ENCODE peak calls at places on chromosomes 2 and 18, in seven cellular contexts. I is K562, J is HCT116, Y is GM12878, A is H1, V is SK-N-SH, F is HepG2. U is an unnamed sample.

GRCh38 chr2:204869142-204869823 is 324.0 kb downstream of the PARD3B start:
- DNase-seq in Y (no peak), A (no peak), F (no peak), V (no peak), I (no peak), J (no peak), U (no peak)

GRCh38 chr2:237511421-237511820 is 24.4 kb downstream of the MLPH start:
- DNase-seq in A (no peak), F (no peak), J (no peak), Y (no peak), I (no peak), V (no peak), U (no peak)

GRCh38 chr18:79197531-79197930 is 128.3 kb downstream of the ATP9B start:
- DNase-seq in Y (no peak), F (no peak), A (no peak), J (no peak), I (no peak), V (no peak), U (no peak)

GRCh38 chr2:42859006-42859552 is 66.7 kb upstream of the HAAO start:
- DNase-seq in F (peak; percentile 81), Y (peak; percentile 52), J (peak; percentile 69), A (peak; percentile 19), V (peak; percentile 86), I (peak; percentile 78), U (peak; percentile 9)

GRCh38 chr2:73034661-73035374 is 36.7 kb downstream of the SFXN5 start:
- DNase-seq in F (no peak), I (no peak), V (no peak), Y (no peak), J (no peak), A (no peak), U (no peak)

GRCh38 chr2:232013701-232014353 is 52.3 kb downstream of the DIS3L2 start:
- DNase-seq in Y (peak; percentile 19), A (no peak), V (peak; percentile 5), F (no peak), I (no peak), J (no peak), U (peak; percentile 2)

GRCh38 chr18:12008181-12008767 is 27.0 kb downstream of the IMPA2 start:
- DNase-seq in Y (no peak), I (no peak), A (no peak), F (peak; percentile 96), V (no peak), J (no peak), U (no peak)

GRCh38 chr2:97742381-97742847 is 29.0 kb downstream of the ZAP70 start:
- DNase-seq in J (no peak), A (no peak), V (no peak), I (no peak), Y (no peak), F (no peak), U (no peak)

GRCh38 chr18:48548404-48548771 is 9.6 kb downstream of the CTIF start:
- DNase-seq in Y (no peak), F (no peak), A (no peak), I (no peak), J (no peak), V (no peak), U (no peak)

GRCh38 chr18:80202264-80202998 is 44.9 kb downstream of the PARD6G start:
- DNase-seq in V (no peak), Y (peak; percentile 75), A (no peak), I (no peak), F (no peak), J (no peak), U (no peak)

GRCh38 chr2:128369126-128369555 is 50.5 kb upstream of the HS6ST1 start:
- DNase-seq in Y (no peak), A (no peak), J (no peak), F (no peak), V (no peak), I (no peak), U (no peak)

GRCh38 chr2:18311413-18311812 is 249.0 kb downstream of the RDH14 start:
- DNase-seq in I (no peak), A (no peak), V (no peak), Y (no peak), J (no peak), F (peak; percentile 10), U (peak; percentile 54)

GRCh38 chr2:160635488-160635887 is 141.9 kb upstream of the RBMS1 start:
- DNase-seq in A (no peak), Y (no peak), J (no peak), V (no peak), I (no peak), F (no peak), U (no peak)

GRCh38 chr18:32126538-32126937 is 34.9 kb downstream of the RNF138 start:
- DNase-seq in F (no peak), J (no peak), V (no peak), A (no peak), Y (no peak), I (no peak), U (no peak)

GRCh38 chr2:43423941-43424261 is 171.9 kb downstream of the THADA start:
- DNase-seq in J (no peak), I (no peak), Y (no peak), A (no peak), F (no peak), V (no peak), U (no peak)

GRCh38 chr18:13726972-13727331 is 479 bp downstream of the RNMT start:
- DNase-seq in I (peak; percentile 31), A (no peak), V (no peak), Y (no peak), F (peak; percentile 43), J (no peak), U (no peak)

GRCh38 chr18:28890796-28891195 is 713.9 kb upstream of the CDH2 start:
- DNase-seq in Y (no peak), F (no peak), I (no peak), J (no peak), A (no peak), V (no peak), U (no peak)

GRCh38 chr2:186105016-186105415 is 366.4 kb downstream of the FSIP2 start:
- DNase-seq in V (no peak), Y (no peak), A (no peak), J (no peak), I (no peak), F (no peak), U (no peak)

GRCh38 chr2:128782411-128783192 is 463.9 kb upstream of the HS6ST1 start:
- DNase-seq in Y (no peak), F (no peak), J (no peak), V (no peak), A (no peak), I (no peak), U (no peak)

GRCh38 chr18:49766646-49767045 is 46.7 kb downstream of the ACAA2 start:
- DNase-seq in A (no peak), I (no peak), V (no peak), Y (no peak), J (no peak), F (no peak), U (no peak)

DNA sequence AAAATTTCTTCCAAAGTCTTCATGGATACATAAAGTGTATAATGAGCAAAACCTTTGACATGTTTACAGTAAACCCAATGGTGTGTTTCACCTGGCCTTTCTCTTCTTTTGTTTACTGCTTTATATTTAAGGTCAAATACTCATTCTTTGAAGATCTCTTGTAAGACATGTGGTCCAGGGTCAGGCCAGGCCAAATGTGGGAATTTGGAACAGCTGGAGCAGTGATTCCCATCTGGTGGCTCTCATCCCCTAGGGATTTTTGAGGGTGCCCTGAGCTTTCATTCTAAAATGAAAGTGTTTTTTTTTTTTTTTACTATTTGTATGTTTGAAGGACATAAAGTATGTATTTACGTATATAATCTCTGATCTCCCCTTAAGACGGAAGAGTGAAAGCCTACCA is 13.8 kb upstream of the MGAT5 start:
- DNase-seq in V (no peak), A (no peak), F (no peak), J (no peak), Y (no peak), I (no peak), U (no peak)
- TF ChIP-seq JUND in V (no peak), A (no peak), F (no peak), J (no peak), Y (no peak), I (no peak), U (no peak)

GRCh38 chr2:168424112-168424951 is 31.7 kb upstream of the CERS6 start:
- DNase-seq in F (no peak), I (no peak), J (no peak), A (no peak), Y (no peak), V (no peak), U (no peak)
- TF ChIP-seq JUND in F (no peak), I (no peak), J (no peak), A (no peak), Y (no peak), V (no peak), U (no peak)

GRCh38 chr2:30252723-30253688 is 21.7 kb downstream of the LBH start:
- DNase-seq in J (no peak), A (no peak), V (no peak), I (peak; percentile 89), F (no peak), Y (no peak), U (no peak)
- TF ChIP-seq JUND in J (peak; percentile 34), A (no peak), V (peak; percentile 75), I (peak; percentile 90), F (no peak), Y (no peak), U (no peak)

GRCh38 chr2:35582637-35583036 is 772.9 kb upstream of the CRIM1 start:
- DNase-seq in I (no peak), A (no peak), J (no peak), V (no peak), F (no peak), Y (no peak), U (no peak)
- TF ChIP-seq JUND in I (no peak), A (no peak), J (no peak), V (no peak), F (no peak), Y (no peak), U (no peak)

GRCh38 chr2:2328847-2329246 is 2.2 kb downstream of the MYT1L start:
- DNase-seq in Y (no peak), A (no peak), J (no peak), I (peak; percentile 5), F (peak; percentile 7), V (no peak), U (peak; percentile 43)
- TF ChIP-seq JUND in Y (no peak), A (no peak), J (no peak), I (no peak), F (no peak), V (no peak), U (no peak)